ENCODE peak calls at places on chromosomes 5 and 9, in five cellular contexts. U, K, C, Q and W are unnamed samples.

GRCh38 chr9:4548796-4549725 is 58.8 kb downstream of the SLC1A1 start:
- DNase-seq in U (no peak), K (peak; percentile 49), C (peak; percentile 36), Q (no peak), W (no peak)

GRCh38 chr5:88827997-88828396 is 55.0 kb downstream of the MEF2C start:
- DNase-seq in U (peak; percentile 6), K (no peak), C (no peak), Q (no peak), W (no peak)

GRCh38 chr9:109382585-109382984 is 61.7 kb upstream of the EPB41L4B start:
- DNase-seq in U (no peak), K (no peak), C (no peak), Q (no peak), W (no peak)

GRCh38 chr5:53779541-53779981 is 219.1 kb downstream of the NDUFS4 start:
- DNase-seq in U (no peak), K (no peak), C (peak; percentile 26), Q (peak; percentile 50), W (no peak)

GRCh38 chr5:123122273-123122672 is 33.2 kb downstream of the PRDM6 start:
- DNase-seq in U (no peak), K (no peak), C (no peak), Q (no peak), W (no peak)

GRCh38 chr5:83322273-83322924 is 149.1 kb upstream of the VCAN start:
- DNase-seq in U (no peak), K (no peak), C (no peak), Q (no peak), W (no peak)

GRCh38 chr9:34331191-34331590 is 1.8 kb downstream of the NUDT2 start:
- DNase-seq in U (no peak), K (no peak), C (no peak), Q (no peak), W (no peak)

GRCh38 chr5:39500656-39501295 is 76.0 kb upstream of the DAB2 start:
- DNase-seq in U (no peak), K (no peak), C (no peak), Q (no peak), W (no peak)

GRCh38 chr9:129270205-129270604 is 92.1 kb upstream of the IER5L start:
- DNase-seq in U (peak; percentile 41), K (peak; percentile 79), C (no peak), Q (no peak), W (no peak)

GRCh38 chr5:141878771-141879759 is 855 bp upstream of the PCDH1 start:
- DNase-seq in U (peak; percentile 83), K (peak; percentile 97), C (peak; percentile 77), Q (peak; percentile 84), W (peak; percentile 92)

GRCh38 chr9:81999806-82000205 is 11.2 kb downstream of the SPATA31D1 start:
- DNase-seq in U (no peak), K (no peak), C (no peak), Q (no peak), W (no peak)

GRCh38 chr5:10474521-10475075 is 32.9 kb downstream of the ROPN1L start:
- DNase-seq in U (no peak), K (no peak), C (no peak), Q (peak; percentile 49), W (no peak)

GRCh38 chr9:14296462-14296861 is 17.5 kb downstream of the NFIB start:
- DNase-seq in U (no peak), K (peak; percentile 85), C (peak; percentile 36), Q (no peak), W (peak; percentile 81)

GRCh38 chr5:157611571-157612067 is 36.0 kb upstream of the ADAM19 start:
- DNase-seq in U (no peak), K (no peak), C (no peak), Q (no peak), W (no peak)

GRCh38 chr5:172411423-172412111 is 42.8 kb downstream of the SH3PXD2B start:
- DNase-seq in U (no peak), K (no peak), C (no peak), Q (peak; percentile 88), W (no peak)

GRCh38 chr9:10008101-10008799 is 604.6 kb downstream of the PTPRD start:
- DNase-seq in U (no peak), K (no peak), C (no peak), Q (no peak), W (no peak)

GRCh38 chr5:54383941-54384340 is 71.6 kb upstream of the HSPB3 start:
- DNase-seq in U (no peak), K (no peak), C (no peak), Q (no peak), W (no peak)

GRCh38 chr9:92726971-92727715 is 37.5 kb downstream of the BICD2 start:
- DNase-seq in U (no peak), K (peak; percentile 46), C (peak; percentile 44), Q (peak; percentile 37), W (no peak)

GRCh38 chr5:16589658-16590057 is 27.1 kb downstream of the RETREG1 start:
- DNase-seq in U (no peak), K (no peak), C (no peak), Q (no peak), W (no peak)

GRCh38 chr5:104606258-104606829 is 1043.8 kb upstream of the NUDT12 start:
- DNase-seq in U (no peak), K (no peak), C (no peak), Q (no peak), W (no peak)
- H3K27ac ChIP-seq in U (no peak overlapping the region), K (no peak overlapping the region), C (no peak overlapping the region), Q (no peak overlapping the region), W (no peak overlapping the region)

DNA sequence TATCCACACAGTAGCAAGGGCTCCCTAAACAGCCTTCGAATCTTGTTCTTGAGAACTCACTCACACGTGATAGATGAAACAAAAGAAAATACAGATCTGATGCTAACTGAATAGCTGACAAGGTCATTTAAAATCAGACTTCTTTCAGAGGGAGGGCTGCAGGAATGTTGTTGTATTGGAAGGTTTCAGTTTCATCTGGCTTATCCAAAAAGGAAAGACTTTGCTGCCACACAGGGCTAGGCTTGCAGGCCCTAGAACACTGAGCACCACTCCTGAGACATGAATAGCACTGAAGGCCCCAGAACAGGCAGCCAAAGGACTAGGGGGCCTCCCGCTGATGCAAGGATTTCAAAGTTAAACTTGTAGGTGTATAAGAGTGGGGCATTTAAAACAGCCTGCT is 3.1 kb downstream of the CD180 start:
- DNase-seq in U (no peak), K (no peak), C (no peak), Q (no peak), W (no peak)
- H3K27ac ChIP-seq in U (no peak overlapping the region), K (peak overlapping the region; percentile 33), C (no peak overlapping the region), Q (no peak overlapping the region), W (no peak overlapping the region)

DNA sequence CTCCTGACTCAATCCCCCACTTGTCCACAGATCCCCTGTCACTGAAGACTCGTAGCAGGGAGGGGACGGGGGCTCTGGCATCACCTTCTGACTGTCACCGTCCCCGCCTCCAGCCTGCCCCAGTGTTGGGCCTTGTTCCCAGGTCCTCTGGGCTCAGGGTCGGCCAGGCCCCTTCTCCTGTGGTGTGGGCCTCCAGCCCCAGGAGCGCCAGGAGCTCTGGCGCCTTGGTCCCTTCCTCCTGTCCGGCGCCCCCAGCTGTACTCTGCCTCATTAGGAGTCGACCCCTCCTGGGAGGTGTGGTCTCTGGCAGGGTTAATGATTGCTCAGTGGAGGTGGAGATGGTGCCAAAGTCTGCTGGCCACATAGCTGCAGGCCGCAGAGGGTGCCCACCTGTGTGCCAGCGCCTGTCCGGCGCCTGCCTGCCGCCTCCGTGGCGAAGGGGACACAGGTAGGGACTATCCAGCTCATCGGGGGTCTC is at the start of gene CDHR2:
- DNase-seq in U (no peak), K (peak; percentile 79), C (no peak), Q (no peak), W (no peak)
- H3K27ac ChIP-seq in U (no peak within 1 kb of the TSS), K (peak within 1 kb of the TSS; percentile 91), C (no peak within 1 kb of the TSS), Q (no peak within 1 kb of the TSS), W (no peak within 1 kb of the TSS)

GRCh38 chr5:107565791-107566536 is 104.8 kb downstream of the EFNA5 start:
- DNase-seq in U (no peak), K (no peak), C (no peak), Q (no peak), W (no peak)
- H3K27ac ChIP-seq in U (no peak overlapping the region), K (no peak overlapping the region), C (no peak overlapping the region), Q (no peak overlapping the region), W (no peak overlapping the region)

GRCh38 chr9:120791161-120791560 is 2.1 kb downstream of the FBXW2 start:
- DNase-seq in U (no peak), K (no peak), C (no peak), Q (no peak), W (no peak)
- H3K27ac ChIP-seq in U (no peak overlapping the region), K (no peak overlapping the region), C (no peak overlapping the region), Q (no peak overlapping the region), W (no peak overlapping the region)

GRCh38 chr9:135087489-135087791 is at the start of gene OLFM1:
- DNase-seq in U (no peak), K (peak; percentile 67), C (peak; percentile 82), Q (peak; percentile 47), W (peak; percentile 86)
- H3K27ac ChIP-seq in U (no peak within 1 kb of the TSS), K (no peak within 1 kb of the TSS), C (peak within 1 kb of the TSS; percentile 10), Q (no peak within 1 kb of the TSS), W (peak within 1 kb of the TSS; percentile 39)

DNA sequence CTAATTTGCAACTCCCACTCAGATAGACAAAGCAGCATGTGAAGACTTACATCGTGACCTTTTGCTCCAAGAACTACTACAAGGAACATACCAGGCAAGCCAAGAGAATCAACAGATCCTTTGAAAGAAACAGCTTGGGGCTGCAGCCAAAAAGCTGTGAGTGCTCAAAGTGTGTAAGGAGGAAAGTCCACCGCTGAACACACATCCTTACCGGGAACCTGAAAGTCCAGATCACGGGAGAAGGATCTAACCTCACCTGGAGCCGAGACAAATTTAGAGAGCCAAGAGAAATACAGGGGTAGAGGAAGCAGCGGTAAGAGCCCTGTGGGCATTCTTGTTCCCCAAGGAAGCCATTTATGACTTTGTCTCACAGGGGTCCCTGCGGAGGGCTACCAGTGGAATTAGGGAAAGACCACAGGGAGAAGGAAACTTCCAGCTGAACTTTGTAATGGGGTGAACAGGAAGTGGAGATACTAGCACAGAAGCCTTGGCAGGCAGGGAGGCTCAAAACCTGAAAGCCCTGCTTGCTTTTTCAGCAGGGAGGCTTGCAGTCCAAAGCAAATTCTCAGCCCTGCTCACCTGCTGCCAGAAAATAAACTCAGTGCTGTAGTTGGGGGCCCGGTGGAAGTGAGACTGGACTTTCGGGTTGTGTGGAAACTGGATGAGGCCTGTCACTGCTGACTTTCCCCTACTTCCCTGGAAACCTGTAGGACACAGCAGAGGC is 350.2 kb downstream of the DTWD2 start:
- DNase-seq in U (no peak), K (no peak), C (no peak), Q (no peak), W (no peak)
- H3K27ac ChIP-seq in U (no peak overlapping the region), K (peak overlapping the region; percentile 26), C (no peak overlapping the region), Q (no peak overlapping the region), W (no peak overlapping the region)